ENCODE peak calls at places on chromosomes 6 and 20, in five cellular contexts. Z, G, I, V and M are unnamed samples.

GRCh38 chr6:52724041-52724405 is 39.3 kb downstream of the GSTA2 start:
- DNase-seq in Z (no peak), G (peak; percentile 67), I (peak; percentile 67), V (peak; percentile 75), M (no peak)

GRCh38 chr6:144667517-144667916 is 382.4 kb downstream of the UTRN start:
- DNase-seq in Z (no peak), G (no peak), I (no peak), V (no peak), M (no peak)

GRCh38 chr6:3938715-3939376 is 89.7 kb downstream of the FAM50B start:
- DNase-seq in Z (no peak), G (no peak), I (no peak), V (no peak), M (no peak)

GRCh38 chr6:55895972-55896371 is 20.6 kb upstream of the BMP5 start:
- DNase-seq in Z (no peak), G (no peak), I (no peak), V (no peak), M (no peak)

GRCh38 chr20:22453244-22454080 is 130.9 kb downstream of the FOXA2 start:
- DNase-seq in Z (peak; percentile 30), G (no peak), I (no peak), V (peak; percentile 43), M (no peak)

GRCh38 chr20:60964911-60965310 is 287.1 kb upstream of the CDH4 start:
- DNase-seq in Z (no peak), G (no peak), I (no peak), V (no peak), M (no peak)

GRCh38 chr6:167342879-167343610 is 18.2 kb downstream of the TTLL2 start:
- DNase-seq in Z (no peak), G (no peak), I (no peak), V (no peak), M (no peak)

GRCh38 chr20:47043076-47043475 is 148.4 kb downstream of the EYA2 start:
- DNase-seq in Z (no peak), G (no peak), I (no peak), V (no peak), M (no peak)

GRCh38 chr6:154404791-154405400 is 48.3 kb upstream of the IPCEF1 start:
- DNase-seq in Z (no peak), G (peak; percentile 79), I (peak; percentile 62), V (no peak), M (no peak)

GRCh38 chr6:118663993-118664985 is 12.9 kb upstream of the CEP85L start:
- DNase-seq in Z (no peak), G (no peak), I (no peak), V (no peak), M (no peak)

GRCh38 chr6:1838604-1839003 is 228.9 kb downstream of the FOXC1 start:
- DNase-seq in Z (no peak), G (no peak), I (peak; percentile 44), V (no peak), M (no peak)

GRCh38 chr6:24673625-24674024 is 6.7 kb downstream of the ACOT13 start:
- DNase-seq in Z (no peak), G (no peak), I (no peak), V (no peak), M (no peak)

GRCh38 chr6:88952065-88952704 is 11.2 kb downstream of the RNGTT start:
- DNase-seq in Z (no peak), G (no peak), I (no peak), V (peak; percentile 11), M (no peak)

GRCh38 chr6:17015551-17016381 is 86.1 kb upstream of the STMND1 start:
- DNase-seq in Z (no peak), G (no peak), I (no peak), V (no peak), M (no peak)

GRCh38 chr6:37176268-37177082 is 6.5 kb downstream of the PIM1 start:
- DNase-seq in Z (no peak), G (no peak), I (no peak), V (no peak), M (no peak)

GRCh38 chr6:13248053-13248452 is 80.3 kb downstream of the TBC1D7 start:
- DNase-seq in Z (peak; percentile 49), G (peak; percentile 28), I (peak; percentile 32), V (peak; percentile 86), M (no peak)

GRCh38 chr6:5838656-5839396 is 167.9 kb downstream of the NRN1 start:
- DNase-seq in Z (no peak), G (no peak), I (no peak), V (no peak), M (no peak)

GRCh38 chr6:84769247-84769646 is 4.8 kb upstream of the TBX18 start:
- DNase-seq in Z (no peak), G (no peak), I (no peak), V (no peak), M (no peak)

GRCh38 chr20:63831696-63832686 is 927 bp upstream of the ZBTB46 start:
- DNase-seq in Z (no peak), G (no peak), I (no peak), V (no peak), M (no peak)

GRCh38 chr20:38211200-38212097 is 46.4 kb upstream of the TGM2 start:
- DNase-seq in Z (no peak), G (no peak), I (no peak), V (no peak), M (no peak)

GRCh38 chr6:126446187-126446696 is 106.3 kb downstream of the CENPW start:
- DNase-seq in Z (no peak), G (no peak), I (no peak), V (no peak), M (no peak)

GRCh38 chr6:21634582-21634981 is 41.0 kb downstream of the SOX4 start:
- DNase-seq in Z (no peak), G (peak; percentile 89), I (peak; percentile 64), V (peak; percentile 93), M (no peak)

GRCh38 chr20:58212636-58213035 is 15.8 kb downstream of the ANKRD60 start:
- DNase-seq in Z (no peak), G (no peak), I (no peak), V (no peak), M (no peak)

GRCh38 chr20:49508435-49509199 is 26.1 kb upstream of the KCNB1 start:
- DNase-seq in Z (peak; percentile 59), G (peak; percentile 63), I (peak; percentile 43), V (peak; percentile 12), M (peak; percentile 12)

GRCh38 chr6:118725944-118726343 is 74.6 kb upstream of the CEP85L start:
- DNase-seq in Z (no peak), G (no peak), I (no peak), V (no peak), M (no peak)

GRCh38 chr20:4067600-4068261 is 52.4 kb upstream of the RNF24 start:
- DNase-seq in Z (no peak), G (peak; percentile 77), I (no peak), V (peak; percentile 78), M (no peak)

GRCh38 chr6:115441671-115442070 is 619.0 kb downstream of the FRK start:
- DNase-seq in Z (no peak), G (no peak), I (no peak), V (no peak), M (no peak)